ENCODE peak calls at places on chromosome 21, in ten cellular contexts. F is GM23338, K is uterus, I is lower lobe of right lung, M is NB4, L is epithelial cell of esophagus, E is OCI-LY7, X is cardiac muscle cell, Z is GM12865, A is cardiac fibroblast. V is an unnamed sample.
A peak's percentile ranks its signal among the peaks of the same experiment; 100 is the strongest.

GRCh38 chr21:31220567-31220966 is 123.5 kb downstream of the TIAM1 start:
- DNase-seq in K (no peak), L (peak; percentile 52), X (no peak), Z (no peak), E (no peak), F (no peak), I (no peak), A (peak; percentile 39), M (peak; percentile 24), V (peak; percentile 31)

GRCh38 chr21:45405271-45405818 is 380 bp downstream of the COL18A1 start:
- DNase-seq in K (no peak), E (no peak), X (peak; percentile 42), F (no peak), Z (no peak), M (no peak), L (no peak), A (peak; percentile 64), I (peak; percentile 52), V (peak; percentile 78)

GRCh38 chr21:15249285-15249993 is 184.6 kb upstream of the NRIP1 start:
- DNase-seq in I (no peak), L (no peak), A (peak; percentile 25), F (no peak), E (no peak), K (no peak), X (no peak), Z (no peak), M (no peak), V (peak; percentile 42)

GRCh38 chr21:32587112-32587511 is 1.8 kb upstream of the TCP10L start:
- DNase-seq in F (no peak), I (no peak), K (no peak), L (no peak), E (no peak), A (no peak), X (no peak), M (no peak), Z (no peak), V (no peak)

GRCh38 chr21:46428286-46428685 is 30.4 kb upstream of the DIP2A start:
- DNase-seq in L (no peak), I (peak; percentile 38), E (no peak), K (no peak), X (no peak), Z (no peak), F (no peak), M (no peak), A (no peak), V (no peak)

GRCh38 chr21:38869946-38870345 is 64.2 kb downstream of the ETS2 start:
- DNase-seq in E (no peak), A (no peak), X (no peak), L (peak; percentile 29), F (no peak), K (no peak), Z (no peak), I (no peak), M (no peak), V (peak; percentile 36)

GRCh38 chr21:45534591-45535331 is 7.5 kb downstream of the SLC19A1 start:
- DNase-seq in K (peak; percentile 14), F (no peak), Z (no peak), E (no peak), X (peak; percentile 90), L (no peak), M (peak; percentile 59), I (peak; percentile 76), A (peak; percentile 38), V (no peak)

GRCh38 chr21:26835027-26835713 is 10.0 kb downstream of the ADAMTS1 start:
- DNase-seq in L (peak; percentile 87), E (no peak), K (no peak), Z (no peak), I (no peak), F (no peak), X (no peak), M (no peak), A (peak; percentile 84), V (peak; percentile 69)

GRCh38 chr21:36791695-36792451 is 93.0 kb downstream of the SIM2 start:
- DNase-seq in Z (no peak), X (peak; percentile 25), F (no peak), L (no peak), E (no peak), I (no peak), K (no peak), A (no peak), M (no peak), V (no peak)

GRCh38 chr21:38178653-38179503 is 77.9 kb upstream of the KCNJ15 start:
- DNase-seq in L (peak; percentile 65), F (no peak), I (no peak), K (no peak), X (no peak), Z (no peak), A (no peak), M (no peak), E (no peak), V (no peak)

GRCh38 chr21:15839026-15839425 is 109.2 kb downstream of the USP25 start:
- DNase-seq in E (no peak), Z (no peak), X (no peak), F (no peak), A (no peak), M (no peak), K (no peak), I (no peak), L (peak; percentile 44), V (no peak)

GRCh38 chr21:15444118-15444960 is 285.4 kb upstream of the USP25 start:
- DNase-seq in Z (no peak), M (no peak), F (peak; percentile 67), E (no peak), L (no peak), X (no peak), K (no peak), A (no peak), I (no peak), V (no peak)

GRCh38 chr21:29849735-29850176 is 90.0 kb downstream of the GRIK1 start:
- DNase-seq in I (no peak), E (peak; percentile 70), K (no peak), X (peak; percentile 74), L (peak; percentile 68), Z (peak; percentile 74), A (peak; percentile 75), M (peak; percentile 62), F (peak; percentile 85), V (peak; percentile 80)

GRCh38 chr21:35909456-35910178 is 150.7 kb downstream of the SETD4 start:
- DNase-seq in F (peak; percentile 13), I (no peak), L (no peak), K (no peak), E (no peak), Z (no peak), X (no peak), A (no peak), M (no peak), V (no peak)

GRCh38 chr21:15616864-15617574 is 112.8 kb upstream of the USP25 start:
- DNase-seq in K (peak; percentile 34), X (no peak), E (no peak), L (no peak), M (no peak), F (no peak), Z (no peak), I (no peak), A (peak; percentile 63), V (no peak)

GRCh38 chr21:45950740-45951515 is 30.6 kb upstream of the COL6A1 start:
- DNase-seq in L (no peak), M (no peak), E (no peak), I (no peak), A (peak; percentile 81), Z (no peak), K (peak; percentile 86), X (no peak), F (no peak), V (peak; percentile 63)

DNA sequence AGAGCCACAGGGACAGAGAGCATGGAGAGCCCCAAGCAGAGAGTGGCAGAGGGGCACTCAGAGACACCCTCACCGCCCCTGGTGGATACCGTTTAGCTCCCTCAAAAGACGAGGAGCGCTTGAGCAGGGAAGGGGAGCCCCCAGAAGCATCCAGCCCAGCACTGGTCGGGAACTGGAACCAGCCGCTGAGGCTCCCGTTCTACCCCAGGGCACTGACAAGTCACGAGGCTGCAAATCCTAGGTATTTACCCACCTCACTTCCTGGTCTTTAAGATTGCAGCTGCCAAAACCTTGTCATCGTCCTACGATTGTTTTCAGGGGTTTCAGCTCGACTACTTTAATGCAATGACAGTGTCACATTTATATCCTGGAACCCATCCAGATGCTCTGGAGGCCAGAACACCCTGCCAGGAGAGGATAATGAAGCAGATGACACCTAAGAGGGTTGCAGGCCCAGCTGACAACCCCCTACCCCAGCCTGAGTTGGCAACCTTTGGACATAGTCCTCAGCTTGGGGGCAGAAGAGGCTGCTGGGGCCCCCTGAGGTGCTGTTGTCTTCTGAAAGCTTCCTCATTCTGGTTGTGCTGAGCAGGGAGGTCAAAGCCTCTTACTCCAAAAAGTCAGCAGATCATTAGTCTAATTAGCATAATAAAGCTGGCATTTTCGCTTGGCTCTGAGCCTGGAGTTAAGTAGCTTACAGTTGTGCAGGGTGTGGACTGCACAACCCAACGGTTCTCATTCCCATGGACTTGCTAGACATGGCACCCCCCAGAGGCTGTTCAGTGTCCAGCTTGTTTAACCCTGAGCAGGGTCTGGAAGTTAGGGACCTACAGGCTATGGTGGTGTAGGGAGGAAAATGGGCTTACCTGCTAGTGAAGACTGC is 20.6 kb upstream of the BACE2 start:
- DNase-seq in L (no peak), A (no peak), F (no peak), E (no peak), M (no peak), Z (no peak), X (no peak), I (no peak), K (no peak), V (no peak)
- TF ChIP-seq CTCF in L (no peak), A (no peak), F (no peak), E (no peak), M (no peak), Z (no peak), X (no peak), I (no peak), K (no peak), V (no peak)

GRCh38 chr21:44027607-44028286 is 15.6 kb downstream of the TRAPPC10 start:
- DNase-seq in I (no peak), Z (no peak), M (no peak), E (no peak), A (no peak), K (no peak), L (no peak), X (no peak), F (no peak), V (no peak)
- H3K4me3 ChIP-seq in I (no peak overlapping the region), Z (no peak overlapping the region), M (no peak overlapping the region), E (no peak overlapping the region), A (no peak overlapping the region), K (no peak overlapping the region), L (no peak overlapping the region), X (no peak overlapping the region), F (no peak overlapping the region), V (no peak overlapping the region)

GRCh38 chr21:43355925-43356289 is 71.0 kb downstream of the SIK1 start:
- DNase-seq in M (peak; percentile 39), Z (peak; percentile 81), A (no peak), F (no peak), K (no peak), I (no peak), X (peak; percentile 59), E (peak; percentile 31), L (no peak), V (no peak)
- TF ChIP-seq CTCF in M (no peak), Z (peak; percentile 66), A (no peak), F (no peak), K (no peak), I (no peak), X (no peak), E (peak; percentile 47), L (no peak), V (no peak)

DNA sequence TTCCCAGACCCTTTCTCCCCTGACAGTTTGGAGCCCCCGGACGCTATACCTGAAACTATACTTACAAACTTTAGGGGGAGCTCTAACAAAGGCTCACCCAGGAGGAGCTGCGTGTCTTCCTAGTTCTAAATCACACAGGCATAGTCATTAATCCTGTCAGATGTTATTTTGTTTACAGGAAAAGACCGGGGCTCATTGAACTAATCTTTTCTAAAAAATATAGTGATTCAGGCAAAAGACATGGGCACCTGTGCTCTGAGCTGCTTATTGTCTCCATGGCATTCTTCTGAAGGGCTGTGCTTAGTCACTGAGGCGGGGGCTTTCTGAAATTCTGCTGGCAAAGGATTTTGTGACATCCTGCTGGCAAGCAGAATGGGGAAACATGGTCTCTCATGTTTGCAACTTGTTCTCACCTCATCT is 1577.0 kb downstream of the NCAM2 start:
- DNase-seq in L (no peak), F (peak; percentile 72), X (peak; percentile 52), I (no peak), A (no peak), M (peak; percentile 50), E (peak; percentile 62), K (no peak), Z (no peak), V (no peak)
- H3K4me3 ChIP-seq in L (no peak overlapping the region), F (no peak overlapping the region), X (peak overlapping the region; percentile 15), I (no peak overlapping the region), A (no peak overlapping the region), M (no peak overlapping the region), E (peak overlapping the region; percentile 55), K (no peak overlapping the region), Z (no peak overlapping the region), V (no peak overlapping the region)